ENCODE peak calls at places on chromosome 20, in four cellular contexts. C is mesenchymal stem cell, A is globus pallidus, U is renal cortical epithelial cell. D is an unnamed sample.

GRCh38 chr20:32674362-32674789 is 635 bp upstream of the C20orf203 start:
- DNase-seq in C (peak; percentile 47), A (no peak), U (peak; percentile 63), D (no peak)

GRCh38 chr20:20549267-20549612 is 163.2 kb downstream of the RALGAPA2 start:
- DNase-seq in C (no peak), A (no peak), U (no peak), D (peak; percentile 51)

GRCh38 chr20:32877507-32877906 is 18.8 kb downstream of the EFCAB8 start:
- DNase-seq in C (no peak), A (no peak), U (no peak), D (no peak)

GRCh38 chr20:51132286-51132810 is 109.4 kb upstream of the KCNG1 start:
- DNase-seq in C (no peak), A (no peak), U (no peak), D (no peak)

GRCh38 chr20:20593447-20594170 is 118.8 kb downstream of the RALGAPA2 start:
- DNase-seq in C (peak; percentile 75), A (peak; percentile 63), U (peak; percentile 41), D (no peak)

GRCh38 chr20:61850457-61850856 is 215.2 kb downstream of the TAF4 start:
- DNase-seq in C (no peak), A (no peak), U (no peak), D (no peak)

GRCh38 chr20:20732641-20733040 is 20.2 kb upstream of the RALGAPA2 start:
- DNase-seq in C (no peak), A (no peak), U (peak; percentile 27), D (no peak)

GRCh38 chr20:25273541-25274358 is 25.9 kb downstream of the PYGB start:
- DNase-seq in C (no peak), A (peak; percentile 63), U (no peak), D (no peak)

GRCh38 chr20:63497138-63497945 is 1.5 kb downstream of the EEF1A2 start:
- DNase-seq in C (no peak), A (no peak), U (no peak), D (no peak)

GRCh38 chr20:57659789-57660509 is 39.7 kb upstream of the ZBP1 start:
- DNase-seq in C (no peak), A (no peak), U (no peak), D (no peak)

GRCh38 chr20:63567382-63568169 is 6.5 kb downstream of the HELZ2 start:
- DNase-seq in C (peak; percentile 32), A (peak; percentile 43), U (no peak), D (no peak)

GRCh38 chr20:62936996-62937352 is 973 bp upstream of the GID8 start:
- DNase-seq in C (peak; percentile 80), A (peak; percentile 10), U (peak; percentile 65), D (no peak)

GRCh38 chr20:35510946-35511735 is 18.3 kb downstream of the C20orf173 start:
- DNase-seq in C (peak; percentile 41), A (no peak), U (no peak), D (no peak)

GRCh38 chr20:50478162-50479036 is 31.8 kb upstream of the PTPN1 start:
- DNase-seq in C (peak; percentile 72), A (peak; percentile 25), U (no peak), D (no peak)

GRCh38 chr20:7348253-7348652 is 580.8 kb downstream of the BMP2 start:
- DNase-seq in C (no peak), A (no peak), U (peak; percentile 33), D (peak; percentile 75)

GRCh38 chr20:52497731-52498130 is 306.2 kb upstream of the ZFP64 start:
- DNase-seq in C (peak; percentile 50), A (no peak), U (no peak), D (no peak)

GRCh38 chr20:1965520-1966278 is 28.2 kb downstream of the PDYN start:
- DNase-seq in C (peak; percentile 57), A (peak; percentile 69), U (peak; percentile 36), D (no peak)

D was measured in epithelial cell of prostate.